ENCODE peak calls at places on chromosome 6, in six cellular contexts. Y is GM12878, W is upper lobe of left lung, O is K562, R is HepG2, U is A549. E is an unnamed sample.

GRCh38 chr6:32815996-32816395 is 806 bp downstream of the HLA-DOB start:
- ATAC-seq in U (no peak), O (no peak), W (no peak), Y (peak; percentile 87), R (no peak), E (no peak)

GRCh38 chr6:42942444-42942843 is 13.2 kb downstream of the CNPY3 start:
- ATAC-seq in O (no peak), R (peak; percentile 67), U (no peak), Y (no peak), W (no peak), E (no peak)

GRCh38 chr6:70725817-70726413 is 58.2 kb downstream of the SMAP1 start:
- ATAC-seq in O (no peak), W (no peak), U (no peak), Y (no peak), R (no peak), E (no peak)

GRCh38 chr6:152461556-152461955 is 175.6 kb downstream of the SYNE1 start:
- ATAC-seq in W (no peak), O (no peak), R (no peak), U (no peak), Y (no peak), E (no peak)

GRCh38 chr6:151916680-151917164 is 109.2 kb downstream of the ESR1 start:
- ATAC-seq in W (peak; percentile 85), U (no peak), O (no peak), R (no peak), Y (no peak), E (peak; percentile 94)

GRCh38 chr6:73042892-73043291 is 182.4 kb downstream of the KHDC1L start:
- ATAC-seq in Y (no peak), O (no peak), R (no peak), W (no peak), U (no peak), E (no peak)

GRCh38 chr6:7973603-7974002 is 63.0 kb upstream of the TXNDC5 start:
- ATAC-seq in R (no peak), Y (no peak), U (no peak), O (no peak), W (no peak), E (no peak)

GRCh38 chr6:2035046-2035445 is 210.4 kb downstream of the GMDS start:
- ATAC-seq in U (no peak), R (peak; percentile 55), O (no peak), Y (no peak), W (no peak), E (no peak)

GRCh38 chr6:111605100-111605748 is 454 bp downstream of the TRAF3IP2 start:
- ATAC-seq in R (peak; percentile 45), Y (peak; percentile 65), W (peak; percentile 80), O (peak; percentile 77), U (peak; percentile 61), E (peak; percentile 75)
- TF ChIP-seq EP300 in R (no peak), Y (no peak), W (no peak), O (no peak), U (no peak), E (no peak)

DNA sequence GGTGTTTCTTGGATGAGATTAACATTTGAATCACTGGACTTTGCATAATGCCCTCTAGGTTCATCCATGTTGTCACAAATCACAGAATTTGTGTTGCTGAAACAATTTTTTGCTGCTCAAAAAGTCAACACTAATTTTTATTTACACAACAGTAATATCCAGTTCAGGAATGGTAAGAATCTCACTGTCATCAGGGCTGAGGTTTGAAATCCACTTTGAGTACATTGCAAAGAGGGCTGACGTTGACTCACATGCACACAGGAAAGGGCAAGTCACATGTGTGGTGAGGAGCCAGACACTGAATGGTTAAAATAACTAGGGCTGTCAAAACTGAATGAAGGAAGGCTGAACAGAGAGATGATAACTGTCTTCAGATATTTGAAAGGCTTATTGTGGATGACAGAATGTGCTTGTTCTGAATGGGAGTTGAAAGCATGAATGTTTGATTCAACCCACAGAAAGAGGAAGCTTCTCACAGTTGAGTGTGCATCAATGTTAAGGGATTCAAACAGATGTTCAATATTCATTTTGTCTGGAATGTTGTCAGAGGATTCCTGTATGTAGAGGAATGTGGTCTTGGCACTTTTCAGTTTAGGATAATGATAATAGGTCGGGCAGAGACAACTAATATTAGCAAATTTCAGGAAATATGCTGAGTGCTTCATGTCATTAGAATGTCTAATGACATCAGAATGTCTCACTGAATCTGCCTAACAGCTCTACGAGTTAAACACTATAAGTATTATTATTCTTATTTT is 3.6 kb upstream of the ADGRG6 start:
- ATAC-seq in R (peak; percentile 24), W (no peak), U (no peak), Y (no peak), O (no peak), E (no peak)
- TF ChIP-seq EP300 in R (peak; percentile 72), W (no peak), U (no peak), Y (no peak), O (no peak), E (no peak)

GRCh38 chr6:30744054-30744805 is at the start of gene IER3:
- ATAC-seq in W (peak; percentile 70), O (peak; percentile 65), R (peak; percentile 38), U (peak; percentile 48), Y (peak; percentile 58), E (peak; percentile 42)
- TF ChIP-seq EP300 in W (no peak), O (peak; percentile 36), R (peak; percentile 27), U (no peak), Y (no peak), E (no peak)

GRCh38 chr6:17706580-17707370 is at the start of gene NUP153:
- ATAC-seq in W (peak; percentile 91), O (peak; percentile 78), R (peak; percentile 85), Y (peak; percentile 71), U (peak; percentile 87), E (peak; percentile 90)
- TF ChIP-seq EP300 in W (no peak), O (peak; percentile 72), R (peak; percentile 85), Y (peak; percentile 36), U (no peak), E (no peak)

DNA sequence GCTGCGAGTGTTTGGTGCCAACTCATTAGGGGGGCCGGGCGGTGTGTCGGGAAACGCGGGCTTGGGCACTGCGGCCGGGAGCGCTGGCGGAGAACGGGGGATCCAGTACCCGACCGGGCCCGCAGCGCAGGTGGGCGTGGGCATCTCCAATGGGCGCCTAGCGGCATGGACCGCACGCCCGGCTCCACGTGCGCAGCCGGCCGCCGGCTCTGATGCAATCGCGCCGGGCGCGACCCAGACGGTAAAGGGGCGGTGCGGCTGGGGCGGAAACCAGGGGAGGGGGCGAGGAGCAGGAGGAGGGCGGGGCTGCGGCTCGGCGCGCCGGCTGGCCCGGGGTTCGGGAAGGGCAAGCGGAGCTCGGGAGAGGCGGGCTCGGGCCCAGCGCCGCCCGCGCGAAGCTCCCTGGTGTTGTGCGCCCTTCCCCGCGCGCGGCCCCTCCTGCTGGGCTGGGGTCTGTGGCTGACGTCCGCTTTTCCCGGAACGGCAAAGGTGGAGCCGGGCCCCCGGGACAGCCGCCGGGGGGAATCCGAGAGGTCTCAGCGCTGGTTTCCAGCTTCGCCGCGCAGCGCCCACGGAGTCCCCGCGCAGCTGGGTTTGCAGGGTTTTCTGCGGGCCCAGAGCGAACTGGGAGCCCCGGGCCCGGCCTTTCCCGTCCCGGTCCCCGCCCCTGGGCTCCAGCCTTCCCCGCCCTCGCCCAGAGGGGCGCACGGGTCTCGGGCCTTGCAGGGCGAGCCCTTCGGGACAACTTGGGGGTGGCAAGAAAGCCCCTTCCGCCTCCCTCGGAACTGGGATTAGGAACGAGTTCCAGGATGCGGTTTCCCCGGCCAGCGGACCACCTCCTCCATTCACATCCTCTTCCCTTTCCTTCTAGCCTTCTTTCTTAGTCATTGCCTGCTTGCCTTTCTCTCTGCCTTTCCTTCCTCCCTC is 908 bp downstream of the MTHFD1L start:
- ATAC-seq in W (peak; percentile 92), R (peak; percentile 87), Y (peak; percentile 88), O (peak; percentile 88), U (peak; percentile 89), E (peak; percentile 86)
- TF ChIP-seq EP300 in W (no peak), R (no peak), Y (no peak), O (no peak), U (no peak), E (no peak)

E was measured in gastroesophageal sphincter.